ENCODE peak calls at places on chromosomes 5 and 9, in four cellular contexts. U, V, X and H are unnamed samples.

GRCh38 chr9:33458444-33458843 is 11.1 kb upstream of the AQP3 start:
- DNase-seq in U (no peak), V (peak), X (peak), H (peak)

GRCh38 chr9:113651896-113652295 is 188.4 kb downstream of the RGS3 start:
- DNase-seq in U (no peak), V (no peak), X (no peak), H (no peak)

GRCh38 chr9:16601991-16602390 is 268.5 kb downstream of the BNC2 start:
- DNase-seq in U (no peak), V (no peak), X (no peak), H (no peak)

GRCh38 chr9:23379842-23380241 is 446.2 kb downstream of the ELAVL2 start:
- DNase-seq in U (no peak), V (no peak), X (no peak), H (no peak)

GRCh38 chr9:134396825-134397224 is 70.6 kb downstream of the RXRA start:
- DNase-seq in U (no peak), V (no peak), X (peak), H (peak)

GRCh38 chr9:27368317-27368985 is 71.5 kb upstream of the EQTN start:
- DNase-seq in U (no peak), V (no peak), X (no peak), H (no peak)

GRCh38 chr9:110912701-110913291 is 125.5 kb downstream of the LPAR1 start:
- DNase-seq in U (no peak), V (no peak), X (no peak), H (no peak)

GRCh38 chr5:150301170-150301505 is 1.6 kb downstream of the ARSI start:
- DNase-seq in U (no peak), V (no peak), X (no peak), H (no peak)

GRCh38 chr5:67996596-67996995 is 219.0 kb upstream of the PIK3R1 start:
- DNase-seq in U (no peak), V (no peak), X (no peak), H (no peak)

GRCh38 chr5:91123896-91124295 is 259.2 kb downstream of the ARRDC3 start:
- DNase-seq in U (no peak), V (no peak), X (no peak), H (no peak)

GRCh38 chr5:68983959-68984358 is 109.9 kb upstream of the SLC30A5 start:
- DNase-seq in U (no peak), V (no peak), X (no peak), H (no peak)

GRCh38 chr5:32388429-32389111 is 56.0 kb downstream of the ZFR start:
- DNase-seq in U (no peak), V (no peak), X (no peak), H (no peak)

GRCh38 chr5:10715605-10716004 is 45.4 kb downstream of the DAP start:
- DNase-seq in U (no peak), V (no peak), X (no peak), H (no peak)

GRCh38 chr9:90025816-90026215 is 421.0 kb downstream of the GADD45G start:
- DNase-seq in U (no peak), V (peak), X (no peak), H (no peak)